ENCODE peak calls at places on chromosomes 1 and 21, in nine cellular contexts. T is lower lobe of right lung, U is stomach, R is choroid plexus epithelial cell, G is right lobe of liver, F is OCI-LY7, X is IMR-90, O is esophagus muscularis mucosa, L is psoas muscle. E is an unnamed sample.

GRCh38 chr1:221897312-221897711 is 155.4 kb upstream of the DUSP10 start:
- DNase-seq in T (no peak), U (no peak), R (peak), G (no peak), F (no peak), X (peak), O (peak), L (no peak), E (peak)

GRCh38 chr1:63643926-63644325 is 50.7 kb downstream of the PGM1 start:
- DNase-seq in T (no peak), U (peak), R (no peak), G (no peak), F (no peak), X (no peak), O (no peak), L (peak), E (no peak)

GRCh38 chr1:163170331-163170730 is 32.4 kb downstream of the RGS5 start:
- DNase-seq in T (no peak), U (no peak), R (peak), G (no peak), F (no peak), X (peak), O (no peak), L (no peak), E (peak)

GRCh38 chr1:101474039-101474665 is 237.3 kb downstream of the S1PR1 start:
- DNase-seq in T (no peak), U (no peak), R (peak), G (no peak), F (peak), X (no peak), O (no peak), L (no peak), E (no peak)

GRCh38 chr1:10286244-10286643 is 75.9 kb downstream of the KIF1B start:
- DNase-seq in T (no peak), U (no peak), R (no peak), G (no peak), F (no peak), X (peak), O (no peak), L (peak), E (no peak)

GRCh38 chr21:39217356-39218081 is 34.3 kb upstream of the PSMG1 start:
- DNase-seq in T (no peak), U (no peak), R (no peak), G (no peak), F (no peak), X (no peak), O (no peak), L (no peak), E (no peak)

GRCh38 chr1:58290685-58291372 is 255.7 kb downstream of the OMA1 start:
- DNase-seq in T (no peak), U (no peak), R (peak), G (no peak), F (no peak), X (peak), O (no peak), L (no peak), E (peak)

GRCh38 chr1:167805041-167805556 is 83.3 kb downstream of the MPZL1 start:
- DNase-seq in T (no peak), U (no peak), R (no peak), G (no peak), F (peak), X (no peak), O (peak), L (no peak), E (no peak)

GRCh38 chr21:16159213-16159970 is 429.6 kb downstream of the USP25 start:
- DNase-seq in T (no peak), U (no peak), R (no peak), G (no peak), F (no peak), X (peak), O (no peak), L (no peak), E (no peak)

GRCh38 chr1:21254335-21254951 is 35.8 kb downstream of the ECE1 start:
- DNase-seq in T (no peak), U (no peak), R (peak), G (no peak), F (no peak), X (peak), O (no peak), L (peak), E (peak)

GRCh38 chr1:19974822-19975416 is 4.5 kb downstream of the PLA2G2A start:
- DNase-seq in T (no peak), U (peak), R (peak), G (peak), F (peak), X (peak), O (no peak), L (peak), E (peak)

GRCh38 chr1:91004145-91004544 is 17.7 kb downstream of the ZNF644 start:
- DNase-seq in T (no peak), U (no peak), R (no peak), G (no peak), F (no peak), X (no peak), O (no peak), L (no peak), E (no peak)

GRCh38 chr1:37764888-37765441 is at the start of gene EPHA10:
- DNase-seq in T (no peak), U (no peak), R (no peak), G (no peak), F (no peak), X (no peak), O (no peak), L (no peak), E (no peak)
- H3K4me3 ChIP-seq in T (no peak), U (no peak), R (no peak), G (no peak), F (no peak), X (no peak), O (no peak), L (no peak), E (no peak)

GRCh38 chr1:92323473-92324453 is 24.9 kb downstream of the RPAP2 start:
- DNase-seq in T (no peak), U (no peak), R (no peak), G (no peak), F (no peak), X (no peak), O (no peak), L (no peak), E (no peak)

GRCh38 chr1:92324784-92325183 is 25.9 kb downstream of the RPAP2 start:
- DNase-seq in T (no peak), U (no peak), R (no peak), G (no peak), F (no peak), X (no peak), O (no peak), L (no peak), E (peak)

GRCh38 chr1:92327794-92328193 is 28.9 kb downstream of the RPAP2 start:
- DNase-seq in T (no peak), U (no peak), R (no peak), G (no peak), F (no peak), X (no peak), O (no peak), L (no peak), E (no peak)

GRCh38 chr1:92329356-92330129 is 30.7 kb downstream of the RPAP2 start:
- DNase-seq in T (no peak), U (no peak), R (peak), G (no peak), F (no peak), X (peak), O (no peak), L (no peak), E (peak)

DNA sequence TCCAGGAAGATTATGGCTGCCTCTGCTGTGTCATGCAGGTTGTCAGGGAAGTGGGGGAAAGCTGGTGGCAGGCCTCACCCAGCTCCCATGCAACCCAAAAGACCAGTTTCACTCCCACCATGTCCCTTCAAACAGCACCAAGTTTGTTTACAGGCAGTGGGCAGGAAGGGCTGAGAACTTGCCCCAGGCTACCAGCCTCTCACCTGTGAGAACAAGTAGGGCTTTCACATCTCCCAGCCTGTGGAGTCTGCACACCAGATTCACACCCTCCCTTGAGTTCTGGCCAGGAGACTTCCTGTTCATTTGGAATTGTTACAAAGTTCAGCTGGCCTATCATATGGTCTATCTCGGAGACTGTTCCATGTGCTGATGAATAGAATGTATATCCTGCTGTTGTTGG is 27.8 kb downstream of the RPAP2 start:
- DNase-seq in T (no peak), U (no peak), R (no peak), G (no peak), F (no peak), X (no peak), O (no peak), L (no peak), E (no peak)
- TF ChIP-seq CTCF in T (no peak), U (no peak), R (no peak), G (no peak), F (no peak), X (no peak), O (no peak), L (no peak), E (no peak)

GRCh38 chr21:34338226-34338625 is 25.6 kb upstream of the KCNE2 start:
- DNase-seq in T (no peak), U (no peak), R (no peak), G (no peak), F (no peak), X (no peak), O (no peak), L (no peak), E (no peak)

GRCh38 chr21:34342476-34342875 is 21.3 kb upstream of the KCNE2 start:
- DNase-seq in T (no peak), U (no peak), R (no peak), G (no peak), F (no peak), X (no peak), O (no peak), L (no peak), E (no peak)

GRCh38 chr21:34337741-34338140 is 26.1 kb upstream of the KCNE2 start:
- DNase-seq in T (no peak), U (no peak), R (peak), G (no peak), F (no peak), X (no peak), O (no peak), L (no peak), E (no peak)

GRCh38 chr21:34336756-34337391 is 26.9 kb upstream of the KCNE2 start:
- DNase-seq in T (no peak), U (peak), R (peak), G (no peak), F (no peak), X (peak), O (no peak), L (no peak), E (peak)

GRCh38 chr21:34340062-34340461 is 23.7 kb upstream of the KCNE2 start:
- DNase-seq in T (no peak), U (no peak), R (no peak), G (no peak), F (no peak), X (no peak), O (no peak), L (no peak), E (no peak)
- H3K4me3 ChIP-seq in T (no peak), U (no peak), R (no peak), G (no peak), F (no peak), X (no peak), O (no peak), L (no peak), E (no peak)

GRCh38 chr21:37220433-37220980 is 46.6 kb downstream of the VPS26C start:
- DNase-seq in T (no peak), U (no peak), R (peak), G (no peak), F (no peak), X (peak), O (no peak), L (no peak), E (peak)
- TF ChIP-seq CTCF in T (peak), U (no peak), R (peak), G (peak), F (no peak), X (no peak), O (no peak), L (no peak), E (peak)